ENCODE peak calls at places on chromosomes 1 and 21, in five cellular contexts. P is OCI-LY7, F is pancreas, Z is lower lobe of right lung, D is cardiac muscle cell. I is an unnamed sample. For H3K9me3, the result is how much of the 10 kb centered on the place peaks cover.

GRCh38 chr1:24861821-24862727 is 68.0 kb downstream of the RUNX3 start:
- DNase-seq in P (peak), F (no peak), Z (peak), D (peak), I (peak)

GRCh38 chr21:44697811-44698734 is 1.1 kb downstream of the KRTAP10-12 start:
- DNase-seq in P (no peak), F (no peak), Z (no peak), D (no peak), I (peak)

GRCh38 chr21:46559291-46559983 is 45.4 kb downstream of the S100B start:
- DNase-seq in P (peak), F (no peak), Z (no peak), D (no peak), I (no peak)

GRCh38 chr1:88013485-88013884 is 670.6 kb upstream of the PKN2 start:
- DNase-seq in P (no peak), F (no peak), Z (no peak), D (peak), I (no peak)

GRCh38 chr1:173476197-173476663 is 905 bp upstream of the PRDX6 start:
- DNase-seq in P (peak), F (no peak), Z (no peak), D (no peak), I (no peak)

GRCh38 chr1:160567858-160568682 is 11.2 kb downstream of the CD84 start:
- DNase-seq in P (peak), F (no peak), Z (no peak), D (no peak), I (no peak)

GRCh38 chr1:172647987-172648386 is 10.9 kb upstream of the FASLG start:
- DNase-seq in P (no peak), F (no peak), Z (no peak), D (no peak), I (no peak)

GRCh38 chr1:174398246-174398645 is 49.5 kb upstream of the GPR52 start:
- DNase-seq in P (no peak), F (no peak), Z (no peak), D (peak), I (no peak)

GRCh38 chr1:203038891-203039608 is 12.8 kb downstream of the PPFIA4 start:
- DNase-seq in P (peak), F (peak), Z (peak), D (peak), I (peak)

DNA sequence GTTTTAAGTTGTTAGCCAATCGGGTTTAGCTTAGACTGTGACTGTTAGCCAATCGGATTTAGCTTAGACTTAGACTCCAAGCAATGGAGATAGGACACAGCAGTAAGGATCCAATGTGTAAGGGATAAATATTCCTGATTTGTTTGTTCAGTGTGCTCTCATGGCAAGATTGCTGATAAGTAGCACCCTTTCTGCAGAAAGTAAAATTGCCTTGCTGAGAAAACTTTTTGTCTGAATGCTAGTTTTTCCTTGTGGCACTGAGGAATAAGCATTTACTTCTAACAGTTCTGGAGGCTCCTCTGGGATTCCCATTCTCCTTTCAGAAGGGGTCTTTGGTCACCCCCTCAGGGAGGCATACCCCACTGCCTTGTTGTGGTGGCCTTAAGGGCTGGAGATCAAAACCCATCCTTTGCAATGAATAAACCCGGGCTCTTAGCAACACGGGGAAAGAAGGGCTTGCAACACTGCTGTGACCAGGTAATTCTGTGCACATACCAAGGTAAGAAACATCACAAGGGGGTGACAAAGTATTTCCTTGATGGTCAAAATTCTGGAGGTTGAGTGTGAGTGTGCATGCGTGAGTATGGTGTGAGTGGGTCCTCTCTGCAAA is 45.4 kb downstream of the SERINC2 start:
- DNase-seq in P (no peak), F (no peak), Z (no peak), D (no peak), I (no peak)
- H3K9me3 ChIP-seq in P (under half), F (under half), Z (under half), D (under half), I (under half)

DNA sequence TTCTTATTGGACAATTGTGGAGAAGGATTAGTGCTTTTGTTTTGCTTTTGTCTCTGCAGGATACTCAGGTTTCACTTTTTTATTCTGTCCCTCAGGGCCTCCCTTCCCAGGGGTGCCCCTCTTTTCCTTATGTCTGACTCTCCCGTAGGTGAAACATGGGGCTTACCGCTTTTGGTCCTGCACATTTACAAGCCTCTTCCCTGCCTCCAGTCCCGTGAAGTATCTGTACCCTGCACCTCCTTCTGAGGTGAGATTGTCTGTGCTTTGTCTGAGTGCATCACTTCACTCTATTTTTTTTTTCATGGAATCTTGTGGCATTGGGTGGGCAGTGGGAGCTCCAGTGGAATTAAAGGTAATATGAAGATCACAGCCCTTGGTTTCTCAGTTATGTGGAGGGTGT is 758.1 kb upstream of the TPTE start:
- DNase-seq in P (no peak), F (no peak), Z (no peak), D (no peak), I (no peak)
- H3K9me3 ChIP-seq in P (half or more), F (under half), Z (under half), D (under half), I (under half)

GRCh38 chr1:82110366-82111254 is 309.9 kb downstream of the ADGRL2 start:
- DNase-seq in P (no peak), F (no peak), Z (no peak), D (peak), I (no peak)
- H3K9me3 ChIP-seq in P (under half), F (under half), Z (under half), D (under half), I (under half)

GRCh38 chr1:10960954-10961833 is 51.3 kb upstream of the TARDBP start:
- DNase-seq in P (peak), F (peak), Z (peak), D (peak), I (peak)
- H3K9me3 ChIP-seq in P (under half), F (under half), Z (under half), D (under half), I (under half)

GRCh38 chr1:152448095-152448494 is 34.0 kb upstream of the CRNN start:
- DNase-seq in P (no peak), F (no peak), Z (no peak), D (no peak), I (no peak)
- H3K9me3 ChIP-seq in P (under half), F (under half), Z (under half), D (under half), I (under half)

DNA sequence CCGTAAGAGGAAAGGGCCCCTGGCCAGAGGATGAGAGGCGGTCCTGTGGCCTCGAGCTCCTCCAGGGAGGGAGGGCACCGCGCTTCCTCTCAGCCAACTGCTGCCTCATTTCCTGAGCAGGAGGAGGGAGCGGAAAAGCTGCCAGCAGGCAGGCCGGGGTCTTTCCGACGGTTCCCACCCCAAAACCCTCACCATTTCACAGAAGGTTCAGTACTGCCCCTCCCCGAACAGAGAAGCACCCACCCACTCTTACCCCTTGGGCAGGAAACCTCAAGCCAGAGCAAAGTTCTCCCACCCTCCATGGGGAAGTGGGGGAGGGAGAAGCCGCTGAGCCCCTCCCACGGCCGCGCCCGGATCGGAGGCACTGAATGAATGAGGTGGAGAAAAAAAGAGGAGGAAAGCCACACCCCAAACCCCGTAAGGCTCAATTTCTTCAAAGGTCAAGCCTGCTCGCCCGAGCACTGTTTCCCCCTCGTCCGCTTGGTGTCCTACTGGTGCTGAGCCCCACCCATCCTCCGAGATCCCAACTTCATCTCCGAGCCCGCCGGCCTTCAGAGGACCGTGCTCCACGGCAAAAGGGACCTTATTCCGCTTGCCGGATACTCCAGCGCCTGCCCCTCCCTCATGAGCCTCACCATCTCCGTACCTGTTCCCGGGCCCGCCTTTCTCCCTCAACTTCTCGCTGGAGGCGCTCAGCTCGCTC is 9.4 kb downstream of the TPM3 start:
- DNase-seq in P (peak), F (peak), Z (peak), D (peak), I (peak)
- H3K9me3 ChIP-seq in P (under half), F (under half), Z (under half), D (under half), I (under half)

DNA sequence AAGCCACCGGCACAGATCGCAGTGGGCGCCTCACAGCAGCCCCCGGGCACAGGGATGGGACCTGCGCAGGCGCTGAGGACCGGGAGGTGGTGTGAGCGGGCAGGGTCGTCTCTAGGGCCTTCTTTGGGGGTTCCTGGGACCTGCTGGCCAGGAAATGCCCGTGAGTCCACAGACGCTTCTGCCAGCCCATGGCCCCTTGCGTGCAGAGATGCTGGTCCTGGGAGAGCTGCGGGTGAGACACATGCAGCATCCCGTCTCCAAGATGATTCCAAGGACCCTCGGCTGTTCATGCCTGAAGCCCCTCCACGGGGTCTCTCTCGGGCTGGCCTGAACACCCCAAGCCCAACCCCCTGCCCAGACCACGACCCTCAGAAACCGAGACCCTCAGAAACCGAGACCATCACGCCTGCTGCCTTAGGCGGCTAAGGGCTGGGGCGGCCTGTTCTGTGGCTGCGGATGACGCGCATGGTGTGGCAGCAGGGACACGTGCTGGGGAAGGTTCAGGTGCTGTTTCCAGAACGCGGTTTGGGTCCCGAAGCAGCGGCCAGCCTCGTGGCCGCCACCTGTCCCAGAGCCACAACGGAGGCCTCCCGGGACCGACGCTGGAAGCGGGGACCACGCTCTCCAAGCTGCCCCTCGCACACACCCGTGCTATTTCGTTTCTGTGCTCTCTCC is 23.0 kb downstream of the CFAP74 start:
- DNase-seq in P (no peak), F (no peak), Z (no peak), D (no peak), I (no peak)
- H3K9me3 ChIP-seq in P (under half), F (under half), Z (under half), D (under half), I (under half)

GRCh38 chr1:47442844-47443529 is 5.1 kb downstream of the FOXD2 start:
- DNase-seq in P (no peak), F (no peak), Z (no peak), D (no peak), I (no peak)

GRCh38 chr1:47442202-47442601 is 4.4 kb downstream of the FOXD2 start:
- DNase-seq in P (no peak), F (no peak), Z (no peak), D (no peak), I (no peak)

GRCh38 chr1:47444317-47444577 is 6.4 kb downstream of the FOXD2 start:
- DNase-seq in P (no peak), F (no peak), Z (no peak), D (no peak), I (no peak)

GRCh38 chr1:47444578-47445465 is 7.0 kb downstream of the FOXD2 start:
- DNase-seq in P (no peak), F (no peak), Z (peak), D (peak), I (peak)

GRCh38 chr1:47443530-47444316 is 5.9 kb downstream of the FOXD2 start:
- DNase-seq in P (no peak), F (no peak), Z (no peak), D (no peak), I (no peak)
- H3K9me3 ChIP-seq in P (under half), F (under half), Z (under half), D (under half), I (under half)

DNA sequence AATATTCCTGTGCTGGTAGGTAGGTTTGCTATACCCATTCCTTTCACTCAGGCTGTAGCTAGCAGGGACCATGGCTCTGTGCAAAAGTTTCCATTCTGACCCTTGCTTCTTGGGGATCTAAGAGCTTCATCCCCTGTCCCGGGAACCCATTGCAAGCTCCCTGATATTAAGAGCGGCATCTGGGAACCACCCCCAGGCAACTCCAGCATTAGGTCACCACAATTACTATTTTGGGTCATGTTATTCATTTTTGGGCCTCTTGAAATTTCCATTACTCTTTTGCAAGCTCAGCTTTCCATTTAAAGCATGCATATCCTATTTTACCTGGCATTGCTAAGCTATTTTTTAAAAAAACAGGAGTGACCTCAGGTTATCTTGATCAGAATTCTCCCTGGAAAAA is 22.1 kb upstream of the ACTRT2 start:
- DNase-seq in P (no peak), F (no peak), Z (no peak), D (no peak), I (no peak)
- H3K9me3 ChIP-seq in P (under half), F (under half), Z (under half), D (under half), I (under half)